ENCODE peak calls at places on chromosome 10, in five cellular contexts. One of them, this sample, is unnamed.

GRCh38 chr10:3472705-3473078 is 300.1 kb upstream of the PITRM1 start:
- DNase-seq in OCI-M1: peak; percentile 32
- DNase-seq in H7: no peak
- DNase-seq in K562: no peak
- DNase-seq in RWPE1: no peak
- DNase-seq in this sample: no peak

GRCh38 chr10:76112826-76113150 is 681.4 kb downstream of the LRMDA start:
- DNase-seq in K562: no peak
- DNase-seq in H7: no peak
- DNase-seq in OCI-M1: no peak
- DNase-seq in RWPE1: no peak
- DNase-seq in this sample: no peak

GRCh38 chr10:34780818-34781380 is 34.2 kb downstream of the PARD3 start:
- DNase-seq in H7: peak; percentile 59
- DNase-seq in RWPE1: no peak
- DNase-seq in OCI-M1: no peak
- DNase-seq in K562: no peak
- DNase-seq in this sample: no peak

GRCh38 chr10:113540845-113541553 is 11.9 kb upstream of the HABP2 start:
- DNase-seq in K562: no peak
- DNase-seq in H7: no peak
- DNase-seq in OCI-M1: no peak
- DNase-seq in RWPE1: no peak
- DNase-seq in this sample: peak; percentile 68

GRCh38 chr10:62071846-62072281 is 170.4 kb downstream of the ARID5B start:
- DNase-seq in RWPE1: no peak
- DNase-seq in H7: no peak
- DNase-seq in OCI-M1: no peak
- DNase-seq in K562: no peak
- DNase-seq in this sample: no peak

GRCh38 chr10:44176311-44176710 is 208.6 kb downstream of the CXCL12 start:
- DNase-seq in K562: no peak
- DNase-seq in H7: no peak
- DNase-seq in RWPE1: no peak
- DNase-seq in OCI-M1: no peak
- DNase-seq in this sample: no peak

GRCh38 chr10:51804861-51805260 is 105.5 kb upstream of the CSTF2T start:
- DNase-seq in H7: no peak
- DNase-seq in K562: no peak
- DNase-seq in RWPE1: peak; percentile 1
- DNase-seq in OCI-M1: no peak
- DNase-seq in this sample: no peak

GRCh38 chr10:786666-787512 is 97.4 kb upstream of the DIP2C start:
- DNase-seq in RWPE1: no peak
- DNase-seq in H7: peak; percentile 58
- DNase-seq in OCI-M1: no peak
- DNase-seq in K562: no peak
- DNase-seq in this sample: no peak

GRCh38 chr10:89228962-89229361 is 21.8 kb upstream of the CH25H start:
- DNase-seq in K562: no peak
- DNase-seq in H7: no peak
- DNase-seq in OCI-M1: no peak
- DNase-seq in RWPE1: no peak
- DNase-seq in this sample: no peak

GRCh38 chr10:23174075-23174973 is 17.8 kb upstream of the PTF1A start:
- DNase-seq in H7: peak; percentile 70
- DNase-seq in OCI-M1: no peak
- DNase-seq in RWPE1: no peak
- DNase-seq in K562: no peak
- DNase-seq in this sample: no peak

GRCh38 chr10:60728056-60728455 is 50.2 kb upstream of the CDK1 start:
- DNase-seq in OCI-M1: no peak
- DNase-seq in RWPE1: no peak
- DNase-seq in K562: no peak
- DNase-seq in H7: no peak
- DNase-seq in this sample: no peak

GRCh38 chr10:46520381-46520780 is 36.1 kb downstream of the GPRIN2 start:
- DNase-seq in OCI-M1: no peak
- DNase-seq in RWPE1: no peak
- DNase-seq in H7: no peak
- DNase-seq in K562: no peak
- DNase-seq in this sample: no peak

GRCh38 chr10:818010-818409 is 113.5 kb downstream of the LARP4B start:
- DNase-seq in RWPE1: no peak
- DNase-seq in H7: no peak
- DNase-seq in K562: no peak
- DNase-seq in OCI-M1: no peak
- DNase-seq in this sample: no peak

GRCh38 chr10:98041352-98042043 is 11.1 kb upstream of the CRTAC1 start:
- DNase-seq in RWPE1: peak; percentile 69
- DNase-seq in K562: peak; percentile 27
- DNase-seq in H7: peak; percentile 76
- DNase-seq in OCI-M1: peak; percentile 82
- DNase-seq in this sample: peak; percentile 74

GRCh38 chr10:44651834-44652233 is 259.3 kb upstream of the TMEM72 start:
- DNase-seq in OCI-M1: no peak
- DNase-seq in RWPE1: no peak
- DNase-seq in K562: no peak
- DNase-seq in H7: no peak
- DNase-seq in this sample: no peak

GRCh38 chr10:132704008-132704814 is 81.7 kb downstream of the NKX6-2 start:
- DNase-seq in RWPE1: no peak
- DNase-seq in OCI-M1: no peak
- DNase-seq in H7: peak; percentile 47
- DNase-seq in K562: no peak
- DNase-seq in this sample: no peak

GRCh38 chr10:60446070-60446833 is 56.6 kb upstream of the ANK3 start:
- DNase-seq in K562: no peak
- DNase-seq in H7: no peak
- DNase-seq in OCI-M1: no peak
- DNase-seq in RWPE1: no peak
- DNase-seq in this sample: no peak

GRCh38 chr10:7102084-7102483 is 308.8 kb downstream of the SFMBT2 start:
- DNase-seq in K562: no peak
- DNase-seq in H7: no peak
- DNase-seq in RWPE1: no peak
- DNase-seq in OCI-M1: no peak
- DNase-seq in this sample: no peak

GRCh38 chr10:127044191-127044590 is 139.0 kb downstream of the DOCK1 start:
- DNase-seq in H7: no peak
- DNase-seq in OCI-M1: no peak
- DNase-seq in RWPE1: peak; percentile 87
- DNase-seq in K562: no peak
- DNase-seq in this sample: no peak

GRCh38 chr10:98611432-98611831 is 164.7 kb upstream of the HPS1 start:
- DNase-seq in K562: no peak
- DNase-seq in OCI-M1: no peak
- DNase-seq in RWPE1: no peak
- DNase-seq in H7: no peak
- DNase-seq in this sample: peak; percentile 29

GRCh38 chr10:71795248-71795647 is 21.9 kb upstream of the VSIR start:
- DNase-seq in H7: peak; percentile 83
- DNase-seq in OCI-M1: peak; percentile 69
- DNase-seq in RWPE1: peak; percentile 52
- DNase-seq in K562: peak; percentile 77
- DNase-seq in this sample: peak; percentile 49

GRCh38 chr10:17669185-17669872 is 25.4 kb downstream of the STAM start:
- DNase-seq in H7: no peak
- DNase-seq in OCI-M1: no peak
- DNase-seq in K562: no peak
- DNase-seq in RWPE1: no peak
- DNase-seq in this sample: no peak

GRCh38 chr10:1230138-1230537 is 174.0 kb downstream of the WDR37 start:
- DNase-seq in K562: no peak
- DNase-seq in H7: peak; percentile 36
- DNase-seq in OCI-M1: no peak
- DNase-seq in RWPE1: no peak
- DNase-seq in this sample: no peak

This sample was measured in HuH-7.